ENCODE peak calls at places on chromosomes 12 and 14, in seven cellular contexts. J is A549, L is GM23248, V is NCI-H1092, D is Right ventricle myocardium superior, S is mucosa of descending colon, Y is heart left ventricle. A is an unnamed sample.

GRCh38 chr14:49970474-49971147 is 77.7 kb downstream of the ARF6 start:
- DNase-seq in J (no peak), L (peak), V (no peak), D (no peak), S (no peak), Y (peak), A (no peak)

GRCh38 chr14:104091061-104091926 is 5.8 kb downstream of the ASPG start:
- DNase-seq in J (no peak), L (no peak), V (no peak), D (peak), S (peak), Y (no peak), A (no peak)

GRCh38 chr12:118064608-118065007 is 3.6 kb upstream of the WSB2 start:
- DNase-seq in J (no peak), L (no peak), V (no peak), D (no peak), S (no peak), Y (no peak), A (no peak)

GRCh38 chr14:54814076-54814475 is 88.5 kb downstream of the GCH1 start:
- DNase-seq in J (no peak), L (peak), V (no peak), D (no peak), S (no peak), Y (no peak), A (no peak)

GRCh38 chr12:109483346-109483745 is 5.9 kb downstream of the UBE3B start:
- DNase-seq in J (no peak), L (no peak), V (no peak), D (no peak), S (no peak), Y (no peak), A (no peak)

GRCh38 chr12:24777359-24777758 is 171.5 kb downstream of the BCAT1 start:
- DNase-seq in J (no peak), L (no peak), V (no peak), D (no peak), S (no peak), Y (no peak), A (no peak)

GRCh38 chr12:77847665-77848431 is 17.2 kb downstream of the NAV3 start:
- DNase-seq in J (no peak), L (peak), V (no peak), D (no peak), S (no peak), Y (no peak), A (no peak)

GRCh38 chr12:7750350-7750749 is 3.2 kb upstream of the CLEC4C start:
- DNase-seq in J (no peak), L (peak), V (no peak), D (no peak), S (no peak), Y (no peak), A (no peak)

GRCh38 chr12:105261010-105261409 is 25.0 kb upstream of the APPL2 start:
- DNase-seq in J (no peak), L (no peak), V (no peak), D (no peak), S (no peak), Y (no peak), A (no peak)

GRCh38 chr12:95083938-95084337 is 10.5 kb upstream of the NR2C1 start:
- DNase-seq in J (no peak), L (peak), V (no peak), D (no peak), S (no peak), Y (no peak), A (no peak)

GRCh38 chr12:90652280-90652679 is 302.7 kb downstream of the CCER1 start:
- DNase-seq in J (no peak), L (no peak), V (no peak), D (no peak), S (no peak), Y (no peak), A (no peak)

GRCh38 chr14:75222208-75222701 is 45.8 kb upstream of the TMED10 start:
- DNase-seq in J (no peak), L (peak), V (no peak), D (peak), S (no peak), Y (peak), A (no peak)

GRCh38 chr12:91126516-91126915 is 15.2 kb upstream of the LUM start:
- DNase-seq in J (no peak), L (peak), V (no peak), D (no peak), S (no peak), Y (no peak), A (no peak)

GRCh38 chr12:60494249-60494648 is 898.4 kb downstream of the SLC16A7 start:
- DNase-seq in J (peak), L (peak), V (no peak), D (no peak), S (no peak), Y (no peak), A (no peak)

GRCh38 chr14:36975834-36976233 is 196.6 kb downstream of the SLC25A21 start:
- DNase-seq in J (no peak), L (no peak), V (no peak), D (no peak), S (no peak), Y (no peak), A (no peak)

GRCh38 chr12:119181944-119182343 is 3.2 kb downstream of the HSPB8 start:
- DNase-seq in J (no peak), L (no peak), V (no peak), D (no peak), S (no peak), Y (no peak), A (no peak)

GRCh38 chr14:77320238-77320935 is at the start of gene POMT2:
- DNase-seq in J (peak), L (peak), V (peak), D (peak), S (peak), Y (peak), A (peak)

GRCh38 chr12:8951744-8952143 is 2.3 kb upstream of the M6PR start:
- DNase-seq in J (no peak), L (no peak), V (no peak), D (no peak), S (no peak), Y (no peak), A (no peak)

GRCh38 chr14:90758959-90759358 is 57.3 kb downstream of the TTC7B start:
- DNase-seq in J (no peak), L (peak), V (no peak), D (peak), S (peak), Y (peak), A (peak)

GRCh38 chr12:22355011-22355580 is 20.6 kb upstream of the ST8SIA1 start:
- DNase-seq in J (no peak), L (no peak), V (no peak), D (no peak), S (no peak), Y (no peak), A (no peak)

GRCh38 chr14:53035796-53036195 is 84.9 kb upstream of the FERMT2 start:
- DNase-seq in J (no peak), L (peak), V (no peak), D (no peak), S (no peak), Y (no peak), A (no peak)

GRCh38 chr14:69405762-69406161 is 7.3 kb downstream of the SLC39A9 start:
- DNase-seq in J (no peak), L (no peak), V (no peak), D (no peak), S (no peak), Y (no peak), A (no peak)

GRCh38 chr12:112096667-112097066 is 11.9 kb downstream of the NAA25 start:
- DNase-seq in J (peak), L (peak), V (no peak), D (no peak), S (no peak), Y (no peak), A (no peak)

GRCh38 chr14:30131698-30132097 is 204.1 kb upstream of the PRKD1 start:
- DNase-seq in J (no peak), L (no peak), V (no peak), D (no peak), S (no peak), Y (no peak), A (no peak)